ENCODE peak calls at places on chromosomes 13 and 19, in six cellular contexts. H is CD8-positive, alpha-beta memory T cell; E is HepG2; L is lung; J is left lung; W is transverse colon. N is an unnamed sample.

GRCh38 chr19:35986111-35986510 is 8.9 kb upstream of the SDHAF1 start:
- DNase-seq in E (no peak), J (no peak), L (no peak), W (no peak), H (no peak), N (no peak)

GRCh38 chr19:41753936-41754529 is 1.3 kb upstream of the CEACAM6 start:
- DNase-seq in W (peak; percentile 77), E (peak; percentile 14), H (peak; percentile 39), L (peak; percentile 70), J (no peak), N (peak; percentile 67)

GRCh38 chr13:53015044-53015443 is 13.6 kb upstream of the OLFM4 start:
- DNase-seq in J (no peak), W (no peak), H (no peak), E (no peak), L (no peak), N (no peak)

GRCh38 chr19:45128109-45128508 is 32.7 kb downstream of the NKPD1 start:
- DNase-seq in W (no peak), H (no peak), E (no peak), L (no peak), J (no peak), N (no peak)

GRCh38 chr13:40317980-40318327 is 348.5 kb downstream of the FOXO1 start:
- DNase-seq in W (no peak), J (no peak), H (no peak), L (no peak), E (no peak), N (no peak)

GRCh38 chr13:79936368-79937136 is 404.4 kb downstream of the SPRY2 start:
- DNase-seq in J (no peak), L (peak; percentile 32), E (peak; percentile 3), W (no peak), H (no peak), N (no peak)

GRCh38 chr19:28977826-28978225 is 235.1 kb downstream of the UQCRFS1 start:
- DNase-seq in H (no peak), L (no peak), W (no peak), J (no peak), E (no peak), N (no peak)

GRCh38 chr19:47391510-47392223 is 27.7 kb downstream of the MEIS3 start:
- DNase-seq in L (peak; percentile 84), J (peak; percentile 93), E (peak; percentile 58), H (peak; percentile 68), W (peak; percentile 76), N (peak; percentile 78)

GRCh38 chr13:73849292-73849691 is 284.9 kb downstream of the KLF12 start:
- DNase-seq in L (no peak), H (no peak), J (no peak), W (peak; percentile 28), E (peak; percentile 17), N (peak; percentile 21)

GRCh38 chr19:56619131-56619530 is 23.8 kb upstream of the SMIM17 start:
- DNase-seq in L (no peak), J (no peak), E (no peak), W (no peak), H (no peak), N (no peak)

GRCh38 chr13:102309110-102309509 is 92.7 kb downstream of the FGF14 start:
- DNase-seq in L (no peak), E (no peak), H (no peak), W (no peak), J (peak; percentile 16), N (no peak)

GRCh38 chr19:50719566-50719965 is at the start of gene SHANK1:
- DNase-seq in J (no peak), H (no peak), L (no peak), E (no peak), W (no peak), N (peak; percentile 33)

DNA sequence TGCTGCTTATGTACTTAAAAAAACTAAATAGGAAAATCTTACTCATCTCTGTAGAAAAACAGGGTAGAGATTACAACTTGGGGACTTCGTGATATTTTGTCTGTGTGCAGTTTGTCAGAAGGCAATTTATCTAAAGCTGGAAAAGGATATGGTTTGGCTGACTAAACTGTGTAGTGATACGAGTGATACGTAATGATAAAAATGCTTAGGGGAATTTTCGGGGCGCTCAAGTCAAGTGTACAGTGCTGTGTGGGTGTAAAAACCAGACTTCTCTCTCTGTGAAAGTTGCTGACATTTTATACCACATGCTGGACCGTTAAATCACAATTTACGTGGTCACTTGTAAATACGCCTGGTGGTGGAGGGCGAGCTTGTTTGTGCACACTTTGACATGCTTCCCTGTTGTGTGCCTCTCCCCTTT is 221.7 kb downstream of the KCNRG start:
- DNase-seq in E (no peak), J (no peak), W (no peak), H (peak; percentile 43), L (no peak), N (no peak)
- H3K27ac ChIP-seq in E (no peak overlapping the region), J (no peak overlapping the region), W (no peak overlapping the region), H (peak overlapping the region; percentile 39), L (no peak overlapping the region), N (no peak overlapping the region)

GRCh38 chr19:9934132-9934950 is 2.0 kb downstream of the OLFM2 start:
- DNase-seq in J (peak; percentile 86), L (peak; percentile 75), H (peak; percentile 72), E (peak; percentile 40), W (peak; percentile 74), N (peak; percentile 80)
- H3K27me3 ChIP-seq in J (peaks cover 84% of the 10 kb centered on the region), L (no peaks in the 10 kb centered on the region), H (peaks cover 33% of the 10 kb centered on the region), E (no peaks in the 10 kb centered on the region), W (peaks cover 57% of the 10 kb centered on the region), N (peaks cover 11% of the 10 kb centered on the region)

DNA sequence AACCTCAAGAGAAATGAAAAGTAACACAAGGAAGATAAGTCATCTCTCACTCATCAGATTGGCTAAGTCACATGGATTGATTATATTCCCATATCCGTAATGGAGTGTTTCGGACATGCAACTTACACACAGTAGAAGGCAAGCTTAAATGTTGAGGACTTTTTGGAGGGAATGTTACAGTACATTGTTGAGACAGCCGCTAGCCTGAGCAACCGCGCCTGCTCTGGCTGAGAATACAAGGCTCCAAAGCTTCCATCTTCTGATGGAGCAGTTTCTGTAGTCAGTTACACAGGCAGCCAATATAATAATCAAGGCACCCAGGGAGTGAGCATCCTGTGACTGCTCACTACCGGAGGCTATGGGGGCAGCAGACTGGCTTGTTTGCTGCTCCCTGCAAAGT is 1.0 kb upstream of the CRYL1 start:
- DNase-seq in E (peak; percentile 20), W (no peak), L (no peak), H (no peak), J (no peak), N (no peak)
- H3K4me3 ChIP-seq in E (peak overlapping the region; percentile 85), W (no peak overlapping the region), L (no peak overlapping the region), H (peak overlapping the region; percentile 98), J (peak overlapping the region; percentile 91), N (peak overlapping the region; percentile 80)

DNA sequence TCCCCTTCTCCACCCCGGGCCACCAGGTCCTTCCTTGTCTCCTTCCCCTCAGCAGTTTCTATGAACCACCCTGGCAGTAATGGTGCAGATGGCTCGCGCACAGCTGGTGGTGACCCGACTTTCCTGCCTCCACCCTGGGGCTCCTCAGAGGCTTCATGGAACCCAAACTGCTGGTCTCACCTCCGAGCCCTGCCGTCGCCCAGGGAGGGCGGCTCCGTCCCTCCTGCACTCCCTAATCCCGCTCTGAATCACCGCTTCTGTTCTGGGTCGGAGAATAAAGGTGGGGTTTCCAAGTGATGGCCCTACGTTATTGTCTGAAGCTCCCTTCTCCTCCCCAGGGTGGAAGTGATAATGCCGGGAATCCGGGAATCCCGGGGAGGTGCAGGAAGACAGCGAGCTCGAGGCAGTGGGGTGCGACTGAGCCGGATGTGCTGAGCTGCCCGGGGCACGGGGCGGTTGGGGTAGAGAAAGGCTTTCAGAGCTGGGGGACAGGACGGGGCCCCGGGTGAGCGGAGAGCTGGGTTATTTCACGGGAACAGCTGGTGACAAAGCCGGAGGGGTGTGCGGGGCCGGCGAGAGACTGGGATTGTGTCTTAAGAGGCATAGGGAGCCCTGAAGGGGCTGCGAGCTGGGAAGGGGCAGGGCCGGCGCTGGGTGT is 711 bp downstream of the FUT2 start:
- DNase-seq in W (peak; percentile 41), H (no peak), L (no peak), J (no peak), E (no peak), N (peak; percentile 56)
- H3K27ac ChIP-seq in W (peak overlapping the region; percentile 91), H (no peak overlapping the region), L (no peak overlapping the region), J (peak overlapping the region; percentile 64), E (no peak overlapping the region), N (peak overlapping the region; percentile 57)

N was measured in WERI-Rb-1.